ENCODE peak calls at places on chromosomes 5 and 9, in four cellular contexts. N is IMR-90, A is H9, Z is H1. M is an unnamed sample.

GRCh38 chr9:106697799-106698591 is 165.0 kb upstream of the ZNF462 start:
- DNase-seq in N (peak), A (no peak), Z (no peak), M (no peak)

GRCh38 chr5:150286820-150287219 is 2.8 kb downstream of the CAMK2A start:
- DNase-seq in N (no peak), A (peak), Z (no peak), M (no peak)

GRCh38 chr9:90658181-90658580 is 15.6 kb upstream of the DIRAS2 start:
- DNase-seq in N (no peak), A (no peak), Z (no peak), M (no peak)

GRCh38 chr9:89648247-89649000 is 43.6 kb downstream of the GADD45G start:
- DNase-seq in N (no peak), A (no peak), Z (no peak), M (no peak)

GRCh38 chr9:128340691-128341434 is 536 bp downstream of the SLC27A4 start:
- DNase-seq in N (no peak), A (peak), Z (no peak), M (no peak)

GRCh38 chr5:110832683-110833082 is 93.9 kb downstream of the SLC25A46 start:
- DNase-seq in N (no peak), A (no peak), Z (no peak), M (no peak)

GRCh38 chr9:76680716-76681431 is 83.4 kb upstream of the PCA3 start:
- DNase-seq in N (no peak), A (no peak), Z (no peak), M (no peak)

GRCh38 chr9:93673271-93673843 is 97.0 kb downstream of the PHF2 start:
- DNase-seq in N (no peak), A (peak), Z (no peak), M (no peak)

GRCh38 chr5:142924135-142924883 is 154.1 kb downstream of the ARHGAP26 start:
- DNase-seq in N (peak), A (no peak), Z (no peak), M (no peak)

GRCh38 chr5:151014680-151015343 is 5.6 kb upstream of the GPX3 start:
- DNase-seq in N (no peak), A (no peak), Z (no peak), M (no peak)

GRCh38 chr5:6659941-6660684 is 26.9 kb downstream of the SRD5A1 start:
- DNase-seq in N (no peak), A (no peak), Z (no peak), M (no peak)

GRCh38 chr9:134432471-134432870 is 106.2 kb downstream of the RXRA start:
- DNase-seq in N (no peak), A (no peak), Z (no peak), M (no peak)

GRCh38 chr5:76641514-76642120 is 18.4 kb upstream of the F2RL2 start:
- DNase-seq in N (peak), A (peak), Z (no peak), M (peak)

GRCh38 chr5:72438141-72438540 is 69.1 kb downstream of the ZNF366 start:
- DNase-seq in N (peak), A (no peak), Z (no peak), M (no peak)

GRCh38 chr9:74777136-74777879 is 110.4 kb downstream of the TRPM6 start:
- DNase-seq in N (peak), A (peak), Z (no peak), M (peak)

GRCh38 chr9:407255-407654 is 192.6 kb downstream of the DOCK8 start:
- DNase-seq in N (no peak), A (no peak), Z (no peak), M (no peak)

GRCh38 chr9:12875216-12875615 is 100.4 kb downstream of the LURAP1L start:
- DNase-seq in N (peak), A (no peak), Z (no peak), M (no peak)

GRCh38 chr5:124418390-124418789 is 328.0 kb downstream of the ZNF608 start:
- DNase-seq in N (no peak), A (no peak), Z (no peak), M (no peak)

GRCh38 chr9:127876764-127877562 is 512 bp downstream of the AK1 start:
- DNase-seq in N (no peak), A (no peak), Z (no peak), M (no peak)

GRCh38 chr5:116524051-116524450 is 50.6 kb downstream of the SEMA6A start:
- DNase-seq in N (no peak), A (no peak), Z (no peak), M (no peak)

GRCh38 chr5:116520706-116521105 is 53.9 kb downstream of the SEMA6A start:
- DNase-seq in N (no peak), A (no peak), Z (no peak), M (no peak)

GRCh38 chr5:116524505-116524904 is 50.1 kb downstream of the SEMA6A start:
- DNase-seq in N (no peak), A (no peak), Z (no peak), M (no peak)

GRCh38 chr5:116521173-116521872 is 53.3 kb downstream of the SEMA6A start:
- DNase-seq in N (no peak), A (no peak), Z (no peak), M (no peak)

DNA sequence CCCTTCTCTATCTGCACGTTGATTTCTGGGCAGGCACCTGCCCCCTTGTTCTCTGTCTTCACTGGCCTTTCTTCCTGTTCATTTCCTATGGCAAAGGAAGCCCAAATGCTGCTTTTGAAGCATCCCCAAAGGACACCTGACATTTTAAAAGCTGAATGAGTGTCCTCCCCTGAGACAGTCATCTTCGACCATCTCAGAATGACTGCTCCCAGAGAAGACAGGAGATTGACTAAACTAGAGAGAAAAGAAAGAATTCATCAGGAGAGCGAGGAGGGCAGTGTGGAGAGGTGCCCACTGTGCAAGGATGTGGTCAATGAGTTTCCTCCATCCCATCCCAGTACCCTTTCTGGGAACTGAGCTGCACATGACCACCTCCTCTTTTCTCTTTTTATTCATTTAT is 51.9 kb downstream of the SEMA6A start:
- DNase-seq in N (no peak), A (no peak), Z (no peak), M (no peak)
- H3K4ac ChIP-seq in N (no peak), A (no peak), Z (no peak), M (no peak)

DNA sequence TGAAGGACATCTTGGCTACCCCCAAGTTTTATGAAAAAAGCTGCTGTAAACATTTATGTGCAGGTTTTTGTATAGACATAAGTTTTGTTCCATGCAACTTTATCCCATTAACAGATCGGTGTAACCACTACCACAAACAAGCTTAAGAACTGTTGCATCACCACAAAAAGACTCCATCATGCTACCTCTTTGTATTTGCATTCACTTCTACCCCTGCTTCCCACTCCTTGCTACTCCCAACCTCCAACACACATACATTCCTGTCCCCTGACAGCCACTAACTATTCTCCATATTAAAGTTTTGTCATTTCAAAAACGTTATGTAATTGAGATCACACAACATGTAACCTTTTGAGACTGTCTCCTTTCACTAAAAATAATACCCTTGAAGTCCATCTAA is 57.8 kb upstream of the LHFPL2 start:
- DNase-seq in N (no peak), A (no peak), Z (no peak), M (no peak)
- H2AFZ ChIP-seq in N (no peak), A (no peak), Z (peak), M (no peak)

GRCh38 chr9:112717669-112718331 is at the start of gene INIP:
- DNase-seq in N (peak), A (peak), Z (peak), M (peak)
- H3K4ac ChIP-seq in N (peak), A (no peak), Z (peak), M (no peak)

GRCh38 chr5:132822650-132823480 is 7.6 kb downstream of the SHROOM1 start:
- DNase-seq in N (no peak), A (peak), Z (peak), M (no peak)
- H2AFZ ChIP-seq in N (no peak), A (no peak), Z (peak), M (peak)

DNA sequence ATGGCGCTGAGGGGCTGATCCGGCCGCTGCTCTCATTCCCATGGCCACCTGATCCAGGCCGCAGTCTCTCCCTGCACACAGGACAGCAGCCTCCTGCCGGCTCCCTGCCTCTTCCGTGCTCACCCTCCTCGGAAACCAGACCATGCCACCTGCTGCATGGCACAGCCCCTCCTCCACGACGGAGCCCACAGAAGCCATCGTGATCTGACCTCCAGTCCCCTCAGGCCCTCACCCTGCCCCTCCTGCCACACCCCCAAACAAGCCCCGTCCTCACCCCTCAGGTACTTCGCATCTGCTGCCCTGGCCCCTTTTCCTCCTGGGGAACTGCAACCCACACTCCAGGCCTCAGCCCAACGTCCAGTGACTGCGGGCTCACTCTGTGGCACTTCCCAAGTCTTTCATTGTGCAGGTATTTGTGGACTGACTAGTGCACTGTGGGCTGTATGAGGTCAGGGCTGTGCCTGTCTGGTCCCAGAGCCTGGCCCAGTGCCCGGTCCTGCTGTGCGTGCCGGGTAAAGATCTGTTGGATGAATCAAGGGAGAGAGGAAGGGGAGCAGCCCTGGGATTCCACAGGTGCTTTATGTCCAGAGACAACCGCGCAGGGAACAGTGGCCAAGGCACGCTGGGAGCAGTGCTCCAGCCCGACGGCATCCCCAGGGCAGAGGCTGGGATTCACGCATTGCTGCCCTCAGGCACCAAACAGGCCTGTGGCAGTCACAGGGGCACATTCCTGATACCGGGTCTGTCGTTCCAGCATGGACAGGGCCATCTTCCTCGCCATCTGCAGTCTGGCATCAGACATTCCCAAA is 86.1 kb downstream of the ADAMTS2 start:
- DNase-seq in N (peak), A (peak), Z (no peak), M (no peak)
- H3K4ac ChIP-seq in N (no peak), A (no peak), Z (no peak), M (no peak)

DNA sequence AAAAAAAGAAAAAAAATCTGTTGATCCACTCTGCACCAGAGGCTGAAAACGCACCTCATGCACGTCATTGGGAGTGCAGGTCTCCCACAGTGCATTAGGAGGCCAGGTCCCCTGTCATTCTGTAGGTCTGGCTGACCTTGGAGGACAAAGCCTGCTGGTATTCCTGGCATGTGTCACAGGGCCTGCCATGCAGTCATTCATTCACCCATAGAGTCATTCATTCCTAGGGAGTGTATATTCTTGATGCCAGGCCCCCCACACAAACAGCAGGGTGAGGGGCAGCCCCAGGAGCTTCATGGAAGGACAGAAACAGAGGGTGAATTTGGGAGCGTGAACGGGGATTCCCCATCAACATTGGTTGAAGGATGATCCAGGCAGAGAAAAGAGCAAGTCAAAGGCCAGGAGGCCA is 2.2 kb downstream of the GBGT1 start:
- DNase-seq in N (no peak), A (no peak), Z (no peak), M (no peak)
- H2AFZ ChIP-seq in N (no peak), A (no peak), Z (no peak), M (no peak)